ENCODE peak calls at places on chromosome 2, in four cellular contexts. E is mesenchymal stem cell, C is brain microvascular endothelial cell, A is MG63. P is an unnamed sample.

GRCh38 chr2:4791488-4791887 is 900.7 kb upstream of the SOX11 start:
- DNase-seq in E (no peak), C (no peak), A (no peak), P (no peak)

GRCh38 chr2:195879153-195879552 is 189.5 kb downstream of the DNAH7 start:
- DNase-seq in E (no peak), C (no peak), A (no peak), P (no peak)

GRCh38 chr2:102848366-102848839 is 86.6 kb downstream of the TMEM182 start:
- DNase-seq in E (peak; percentile 21), C (peak; percentile 36), A (peak; percentile 86), P (peak; percentile 33)

GRCh38 chr2:216756435-216756834 is 61.1 kb upstream of the IGFBP5 start:
- DNase-seq in E (no peak), C (no peak), A (no peak), P (no peak)

GRCh38 chr2:158560259-158560658 is 103.5 kb downstream of the PKP4 start:
- DNase-seq in E (no peak), C (no peak), A (no peak), P (no peak)

GRCh38 chr2:224736227-224736626 is 20.1 kb upstream of the CCDC195 start:
- DNase-seq in E (no peak), C (no peak), A (no peak), P (no peak)

GRCh38 chr2:64837925-64838641 is 151.1 kb upstream of the SLC1A4 start:
- DNase-seq in E (no peak), C (no peak), A (peak; percentile 95), P (no peak)

GRCh38 chr2:152222975-152223638 is 47.5 kb upstream of the STAM2 start:
- DNase-seq in E (peak; percentile 80), C (peak; percentile 84), A (peak; percentile 40), P (peak; percentile 92)

GRCh38 chr2:104853926-104854506 is at the start of gene POU3F3:
- DNase-seq in E (no peak), C (no peak), A (peak; percentile 71), P (peak; percentile 28)

GRCh38 chr2:64952896-64953482 is 36.2 kb upstream of the SLC1A4 start:
- DNase-seq in E (peak; percentile 96), C (peak; percentile 43), A (no peak), P (peak; percentile 56)

GRCh38 chr2:120177011-120177621 is 46.1 kb downstream of the TMEM185B start:
- DNase-seq in E (no peak), C (no peak), A (no peak), P (no peak)
- H3K4me3 ChIP-seq in E (no peak overlapping the region), C (no peak overlapping the region), A (no peak overlapping the region), P (no peak overlapping the region)

GRCh38 chr2:48613211-48613610 is 4.4 kb upstream of the GTF2A1L start:
- DNase-seq in E (no peak), C (no peak), A (no peak), P (no peak)

GRCh38 chr2:48605482-48606175 is 12.0 kb upstream of the GTF2A1L start:
- DNase-seq in E (no peak), C (no peak), A (no peak), P (no peak)

GRCh38 chr2:48607307-48608014 is 10.2 kb upstream of the GTF2A1L start:
- DNase-seq in E (no peak), C (peak; percentile 43), A (peak; percentile 26), P (no peak)
- H3K4me3 ChIP-seq in E (no peak overlapping the region), C (no peak overlapping the region), A (no peak overlapping the region), P (no peak overlapping the region)

GRCh38 chr2:176124358-176125214 is 2.1 kb downstream of the HOXD9 start:
- DNase-seq in E (no peak), C (no peak), A (no peak), P (no peak)

GRCh38 chr2:176122633-176123482 is at the start of gene HOXD9:
- DNase-seq in E (no peak), C (no peak), A (peak; percentile 74), P (no peak)

GRCh38 chr2:176122266-176122632 is 270 bp upstream of the HOXD9 start:
- DNase-seq in E (no peak), C (no peak), A (no peak), P (no peak)

GRCh38 chr2:176123847-176124273 is 1.3 kb downstream of the HOXD9 start:
- DNase-seq in E (no peak), C (no peak), A (no peak), P (no peak)

DNA sequence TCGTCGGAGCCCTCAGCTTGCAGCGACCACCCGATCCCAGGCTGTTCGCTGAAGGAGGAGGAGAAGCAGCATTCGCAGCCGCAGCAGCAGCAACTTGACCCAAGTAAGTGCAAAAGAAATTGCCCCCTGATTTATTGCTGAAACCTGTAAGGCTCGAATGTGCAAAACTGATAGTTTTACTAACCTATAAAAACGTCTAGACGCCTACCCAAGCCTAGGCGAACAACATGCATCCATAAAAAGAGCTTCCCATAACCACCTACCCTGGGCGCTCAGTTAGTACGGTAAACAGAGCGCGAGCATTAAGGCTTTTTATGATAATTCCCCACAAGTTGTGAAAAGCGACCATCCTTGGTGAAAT is 944 bp downstream of the HOXD9 start:
- DNase-seq in E (no peak), C (no peak), A (no peak), P (no peak)
- H3K4me3 ChIP-seq in E (no peak overlapping the region), C (no peak overlapping the region), A (peak overlapping the region; percentile 48), P (peak overlapping the region; percentile 47)

GRCh38 chr2:42135381-42136312 is 33.5 kb upstream of the EML4 start:
- DNase-seq in E (no peak), C (no peak), A (no peak), P (no peak)

GRCh38 chr2:42129947-42130346 is 39.2 kb upstream of the EML4 start:
- DNase-seq in E (no peak), C (no peak), A (no peak), P (no peak)

GRCh38 chr2:42132066-42132965 is 36.8 kb upstream of the EML4 start:
- DNase-seq in E (peak; percentile 90), C (peak; percentile 49), A (peak; percentile 47), P (peak; percentile 80)

GRCh38 chr2:42133771-42134195 is 35.4 kb upstream of the EML4 start:
- DNase-seq in E (peak; percentile 26), C (no peak), A (no peak), P (no peak)

GRCh38 chr2:42132966-42133641 is 36.0 kb upstream of the EML4 start:
- DNase-seq in E (peak; percentile 95), C (peak; percentile 96), A (peak; percentile 96), P (peak; percentile 91)
- H3K4me3 ChIP-seq in E (no peak overlapping the region), C (peak overlapping the region; percentile 17), A (peak overlapping the region; percentile 27), P (peak overlapping the region; percentile 27)

GRCh38 chr2:207093234-207093633 is 72.5 kb downstream of the KLF7 start:
- DNase-seq in E (no peak), C (no peak), A (no peak), P (no peak)
- H3K4me3 ChIP-seq in E (no peak overlapping the region), C (no peak overlapping the region), A (no peak overlapping the region), P (no peak overlapping the region)

DNA sequence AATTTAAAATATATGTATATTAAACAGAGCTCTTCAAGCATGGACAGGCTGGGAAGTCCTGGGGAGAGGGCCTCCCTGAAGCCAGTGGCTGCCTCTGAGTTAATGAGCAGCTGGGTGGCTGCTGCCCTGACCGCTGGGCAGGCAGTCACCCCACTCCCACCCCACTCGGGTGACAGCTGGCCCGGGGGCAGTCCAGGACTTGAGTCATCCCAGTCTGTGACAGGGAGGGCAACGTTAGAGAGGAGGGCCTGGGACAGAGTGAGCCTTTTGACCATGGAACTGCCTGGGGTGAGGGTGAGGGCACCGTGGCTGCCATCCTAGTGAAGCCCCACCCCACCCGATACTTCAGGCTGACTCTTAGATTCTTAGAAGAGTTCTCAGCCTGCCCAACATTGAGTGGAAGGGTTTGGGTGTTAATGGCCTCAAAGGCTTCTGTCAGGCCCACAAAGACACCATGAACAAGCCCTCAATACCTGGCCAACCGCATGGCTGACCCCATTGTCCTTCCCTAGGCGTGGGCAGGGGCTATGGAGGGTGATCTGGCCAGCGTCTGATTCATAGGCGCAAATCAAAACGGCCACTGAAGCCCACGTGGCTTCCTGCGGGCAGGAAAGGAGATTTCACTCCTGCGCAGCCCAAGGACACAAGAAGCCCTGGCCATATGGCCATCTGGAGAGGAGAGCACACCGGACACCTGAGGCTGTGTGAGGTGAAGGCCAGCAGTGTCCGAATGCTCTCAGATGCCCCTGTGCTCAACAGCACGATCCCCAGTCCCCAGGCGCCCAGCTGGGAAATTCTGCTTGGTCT is 47.5 kb downstream of the MRPS5 start:
- DNase-seq in E (no peak), C (no peak), A (no peak), P (no peak)
- H3K4me3 ChIP-seq in E (no peak overlapping the region), C (no peak overlapping the region), A (no peak overlapping the region), P (no peak overlapping the region)

GRCh38 chr2:71276311-71277158 is 49.6 kb upstream of the PAIP2B start:
- DNase-seq in E (peak; percentile 69), C (peak; percentile 76), A (peak; percentile 94), P (peak; percentile 36)

GRCh38 chr2:71277159-71277498 is 50.2 kb upstream of the PAIP2B start:
- DNase-seq in E (no peak), C (no peak), A (no peak), P (no peak)

GRCh38 chr2:71277536-71278103 is 50.7 kb upstream of the PAIP2B start:
- DNase-seq in E (peak; percentile 37), C (peak; percentile 40), A (peak; percentile 53), P (no peak)

DNA sequence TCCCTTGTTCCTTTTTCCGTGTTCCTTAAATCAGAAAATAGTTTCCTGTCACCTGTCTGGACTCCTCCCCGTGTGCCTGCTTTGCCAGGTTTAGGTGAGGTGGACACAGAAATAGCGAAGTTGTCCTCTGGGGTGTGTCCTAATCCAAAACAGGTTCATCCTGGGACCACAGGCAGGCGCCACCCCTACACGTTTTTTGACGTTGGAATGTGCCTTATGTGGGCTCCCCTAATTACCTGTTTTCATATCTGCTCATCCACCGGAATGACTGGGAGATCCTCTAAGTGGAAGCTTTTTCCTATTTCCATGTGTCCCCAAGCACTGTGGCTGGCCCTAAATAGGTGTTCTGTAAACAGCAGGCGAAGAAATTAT is 49.0 kb upstream of the PAIP2B start:
- DNase-seq in E (no peak), C (no peak), A (no peak), P (no peak)
- H3K4me3 ChIP-seq in E (no peak overlapping the region), C (no peak overlapping the region), A (peak overlapping the region; percentile 75), P (peak overlapping the region; percentile 57)

DNA sequence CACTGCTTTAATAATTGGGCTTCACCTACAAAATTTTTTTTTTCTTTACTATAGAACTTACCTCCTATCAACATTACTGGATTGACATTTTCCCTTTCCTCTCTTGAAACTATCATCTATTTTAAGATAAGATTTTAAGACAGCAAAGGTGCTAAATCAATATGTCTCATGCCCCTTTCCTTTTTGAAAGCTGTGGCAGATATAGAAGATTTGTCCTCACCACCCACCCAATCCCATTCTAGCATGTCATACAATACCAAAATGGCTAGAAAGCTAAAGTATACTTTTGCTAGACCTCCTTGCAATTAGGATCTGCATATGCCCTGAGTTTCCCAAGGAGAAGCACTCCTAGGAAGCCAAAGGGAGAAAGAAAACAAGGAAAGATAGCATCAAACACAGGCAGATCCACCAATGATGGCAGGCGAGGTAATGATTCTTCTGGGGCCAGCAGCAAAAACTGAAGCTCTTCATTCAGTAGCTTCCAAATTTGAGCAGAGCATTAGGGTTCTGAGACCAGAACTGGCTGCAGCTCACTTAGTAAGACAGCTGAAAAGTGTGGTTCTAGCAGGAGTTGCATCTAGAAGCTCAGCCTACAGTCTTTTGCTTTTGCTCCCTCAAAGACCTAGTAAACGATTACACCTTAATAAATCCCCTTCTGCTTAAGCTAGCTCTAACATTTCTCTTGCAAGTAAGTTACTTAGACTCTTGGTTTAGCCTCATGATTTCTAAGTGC is 242.1 kb downstream of the ZEB2 start:
- DNase-seq in E (no peak), C (no peak), A (no peak), P (no peak)
- H3K4me3 ChIP-seq in E (no peak overlapping the region), C (no peak overlapping the region), A (no peak overlapping the region), P (no peak overlapping the region)

P was measured in skeletal muscle cell.